ENCODE peak calls at places on chromosomes 16 and 17, in eight cellular contexts. H is skeletal muscle cell, K is RWPE2, E is NT2/D1, U is GM23248, N is transverse colon, A is AG04449, V is stomach. Z is an unnamed sample.

GRCh38 chr17:35790826-35791225 is 4.6 kb downstream of the MMP28 start:
- DNase-seq in H (no peak), K (no peak), E (no peak), U (no peak), N (no peak), A (no peak), V (no peak), Z (no peak)

GRCh38 chr17:40086150-40087044 is 14.0 kb downstream of the NR1D1 start:
- DNase-seq in H (no peak), K (no peak), E (no peak), U (peak; percentile 60), N (peak; percentile 69), A (no peak), V (peak; percentile 73), Z (peak; percentile 80)

GRCh38 chr17:6303664-6304063 is 131.3 kb downstream of the AIPL1 start:
- DNase-seq in H (peak; percentile 2), K (no peak), E (peak; percentile 23), U (peak; percentile 37), N (no peak), A (no peak), V (no peak), Z (peak; percentile 65)

GRCh38 chr17:60817187-60817586 is 139.5 kb downstream of the BCAS3 start:
- DNase-seq in H (peak; percentile 84), K (no peak), E (no peak), U (peak; percentile 90), N (no peak), A (peak; percentile 82), V (no peak), Z (no peak)

GRCh38 chr16:17561056-17561455 is 90.3 kb upstream of the XYLT1 start:
- DNase-seq in H (no peak), K (no peak), E (no peak), U (no peak), N (no peak), A (no peak), V (no peak), Z (no peak)

GRCh38 chr16:8694795-8695194 is 20.4 kb downstream of the ABAT start:
- DNase-seq in H (no peak), K (no peak), E (no peak), U (no peak), N (no peak), A (no peak), V (no peak), Z (no peak)

GRCh38 chr17:67531291-67531690 is 154.2 kb downstream of the PITPNC1 start:
- DNase-seq in H (no peak), K (no peak), E (no peak), U (no peak), N (peak; percentile 40), A (no peak), V (no peak), Z (no peak)

GRCh38 chr16:13084331-13084730 is 182.9 kb downstream of the SHISA9 start:
- DNase-seq in H (no peak), K (no peak), E (no peak), U (no peak), N (no peak), A (no peak), V (no peak), Z (no peak)

GRCh38 chr16:19980866-19981265 is 92.8 kb downstream of the GPR139 start:
- DNase-seq in H (no peak), K (no peak), E (peak; percentile 36), U (peak; percentile 30), N (no peak), A (no peak), V (no peak), Z (peak; percentile 40)

GRCh38 chr17:50660042-50660886 is 25.6 kb downstream of the ABCC3 start:
- DNase-seq in H (no peak), K (no peak), E (no peak), U (peak; percentile 69), N (peak; percentile 60), A (no peak), V (peak; percentile 49), Z (no peak)

GRCh38 chr17:17783825-17784598 is 52.8 kb downstream of the SREBF1 start:
- DNase-seq in H (peak; percentile 18), K (no peak), E (no peak), U (peak; percentile 63), N (peak; percentile 38), A (no peak), V (peak; percentile 61), Z (peak; percentile 75)

GRCh38 chr16:768428-768827 is 7.9 kb downstream of the MSLN start:
- DNase-seq in H (no peak), K (no peak), E (no peak), U (no peak), N (no peak), A (no peak), V (no peak), Z (no peak)

GRCh38 chr17:48841395-48841831 is 10.6 kb downstream of the CALCOCO2 start:
- DNase-seq in H (peak; percentile 61), K (no peak), E (no peak), U (peak; percentile 87), N (no peak), A (peak; percentile 24), V (no peak), Z (no peak)

GRCh38 chr17:17205368-17206148 is 575 bp downstream of the PLD6 start:
- DNase-seq in H (no peak), K (no peak), E (no peak), U (peak; percentile 88), N (peak; percentile 72), A (no peak), V (peak; percentile 73), Z (peak; percentile 80)

GRCh38 chr16:47473794-47474193 is 12.7 kb downstream of the PHKB start:
- DNase-seq in H (no peak), K (no peak), E (no peak), U (no peak), N (no peak), A (no peak), V (no peak), Z (no peak)

GRCh38 chr17:7686221-7687071 is 844 bp downstream of the TP53 start:
- DNase-seq in H (peak; percentile 52), K (peak; percentile 82), E (peak; percentile 60), U (peak; percentile 90), N (peak; percentile 80), A (peak; percentile 28), V (peak; percentile 76), Z (peak; percentile 85)

GRCh38 chr17:57566724-57567123 is 178.4 kb downstream of the CCDC182 start:
- DNase-seq in H (no peak), K (no peak), E (no peak), U (no peak), N (no peak), A (no peak), V (no peak), Z (no peak)

GRCh38 chr17:64067642-64068041 is 47.2 kb upstream of the ICAM2 start:
- DNase-seq in H (no peak), K (no peak), E (no peak), U (no peak), N (no peak), A (no peak), V (no peak), Z (no peak)

GRCh38 chr16:4376126-4376819 is 4.6 kb downstream of the VASN start:
- DNase-seq in H (peak; percentile 61), K (no peak), E (no peak), U (peak; percentile 94), N (peak; percentile 76), A (no peak), V (peak; percentile 96), Z (no peak)

GRCh38 chr17:80362428-80363119 is 52.4 kb upstream of the ENDOV start:
- DNase-seq in H (peak; percentile 12), K (no peak), E (no peak), U (peak; percentile 38), N (no peak), A (no peak), V (no peak), Z (no peak)

GRCh38 chr17:77145635-77146632 is 5.2 kb downstream of the SEC14L1 start:
- DNase-seq in H (no peak), K (no peak), E (no peak), U (peak; percentile 85), N (peak; percentile 67), A (no peak), V (peak; percentile 79), Z (no peak)

GRCh38 chr17:61208301-61209098 is 191.1 kb upstream of the TBX2 start:
- DNase-seq in H (no peak), K (no peak), E (no peak), U (peak; percentile 53), N (no peak), A (no peak), V (no peak), Z (no peak)

GRCh38 chr17:40726919-40727318 is 23.4 kb upstream of the KRT24 start:
- DNase-seq in H (no peak), K (no peak), E (no peak), U (peak; percentile 21), N (no peak), A (no peak), V (no peak), Z (no peak)

GRCh38 chr17:4219241-4219640 is 44.5 kb downstream of the ANKFY1 start:
- DNase-seq in H (no peak), K (no peak), E (no peak), U (no peak), N (no peak), A (no peak), V (no peak), Z (no peak)

GRCh38 chr17:68777243-68777855 is 176.2 kb upstream of the FAM20A start:
- DNase-seq in H (no peak), K (no peak), E (peak; percentile 25), U (peak; percentile 77), N (peak; percentile 43), A (no peak), V (peak; percentile 45), Z (peak; percentile 58)

GRCh38 chr17:37068266-37068665 is 119.5 kb downstream of the AATF start:
- DNase-seq in H (peak; percentile 41), K (no peak), E (no peak), U (no peak), N (no peak), A (no peak), V (peak; percentile 35), Z (no peak)

GRCh38 chr17:56976941-56977570 is 875 bp upstream of the SCPEP1 start:
- DNase-seq in H (no peak), K (no peak), E (no peak), U (peak; percentile 6), N (no peak), A (no peak), V (no peak), Z (no peak)

GRCh38 chr16:77434022-77434364 is 841 bp downstream of the ADAMTS18 start:
- DNase-seq in H (no peak), K (no peak), E (no peak), U (no peak), N (no peak), A (no peak), V (no peak), Z (no peak)
- H3K4me3 ChIP-seq in H (no peak overlapping the region), K (no peak overlapping the region), E (peak overlapping the region; percentile 60), U (no peak overlapping the region), N (no peak overlapping the region), A (no peak overlapping the region), V (no peak overlapping the region), Z (no peak overlapping the region)

GRCh38 chr16:55655381-55655708 is 443 bp upstream of the SLC6A2 start:
- DNase-seq in H (no peak), K (no peak), E (no peak), U (no peak), N (no peak), A (no peak), V (no peak), Z (no peak)
- H3K4me3 ChIP-seq in H (no peak overlapping the region), K (peak overlapping the region; percentile 23), E (peak overlapping the region; percentile 38), U (no peak overlapping the region), N (no peak overlapping the region), A (no peak overlapping the region), V (peak overlapping the region; percentile 44), Z (no peak overlapping the region)

GRCh38 chr17:75983501-75984181 is 4.6 kb downstream of the TEN1 start:
- DNase-seq in H (no peak), K (no peak), E (peak; percentile 69), U (peak; percentile 63), N (no peak), A (no peak), V (peak; percentile 56), Z (peak; percentile 92)
- H3K4me3 ChIP-seq in H (no peak overlapping the region), K (no peak overlapping the region), E (no peak overlapping the region), U (no peak overlapping the region), N (no peak overlapping the region), A (no peak overlapping the region), V (no peak overlapping the region), Z (no peak overlapping the region)

GRCh38 chr16:73094371-73094770 is 46.4 kb upstream of the ZFHX3 start:
- DNase-seq in H (no peak), K (no peak), E (no peak), U (no peak), N (no peak), A (no peak), V (no peak), Z (no peak)
- H3K4me3 ChIP-seq in H (no peak overlapping the region), K (no peak overlapping the region), E (no peak overlapping the region), U (no peak overlapping the region), N (no peak overlapping the region), A (no peak overlapping the region), V (no peak overlapping the region), Z (no peak overlapping the region)

Z was measured in HAP-1.